ENCODE peak calls at places on chromosomes 3 and 15, in four cellular contexts. T is upper lobe of left lung, J is endothelial cell of umbilical vein, N is stomach. K is an unnamed sample.

GRCh38 chr15:100191161-100191560 is 150.6 kb downstream of the ADAMTS17 start:
- DNase-seq in T (no peak), J (no peak), N (no peak), K (peak; percentile 24)

GRCh38 chr3:112818289-112818688 is 28.4 kb downstream of the CD200R1L start:
- DNase-seq in T (no peak), J (no peak), N (no peak), K (no peak)

GRCh38 chr15:45634442-45635190 is at the start of gene SQOR:
- DNase-seq in T (peak; percentile 93), J (peak; percentile 77), N (peak; percentile 91), K (peak; percentile 95)

GRCh38 chr3:119604878-119605277 is 7.2 kb downstream of the PLA1A start:
- DNase-seq in T (no peak), J (no peak), N (no peak), K (no peak)

GRCh38 chr3:136699271-136699828 is 52.8 kb downstream of the STAG1 start:
- DNase-seq in T (no peak), J (no peak), N (no peak), K (no peak)

GRCh38 chr3:194344012-194344411 is 7.1 kb downstream of the CPN2 start:
- DNase-seq in T (peak; percentile 69), J (peak; percentile 64), N (peak; percentile 84), K (peak; percentile 86)

GRCh38 chr3:129058441-129059194 is 2.0 kb upstream of the GP9 start:
- DNase-seq in T (no peak), J (no peak), N (peak; percentile 59), K (no peak)

GRCh38 chr3:25910997-25911396 is 121.1 kb downstream of the OXSM start:
- DNase-seq in T (no peak), J (peak; percentile 14), N (no peak), K (no peak)

GRCh38 chr3:30232546-30232945 is 373.9 kb upstream of the TGFBR2 start:
- DNase-seq in T (no peak), J (no peak), N (no peak), K (no peak)

GRCh38 chr15:32922541-32922940 is 204.7 kb downstream of the GREM1 start:
- DNase-seq in T (no peak), J (no peak), N (no peak), K (no peak)

GRCh38 chr3:106068795-106069194 is 200.0 kb upstream of the CBLB start:
- DNase-seq in T (no peak), J (no peak), N (no peak), K (no peak)

GRCh38 chr3:43692971-43693370 is 2.2 kb downstream of the ABHD5 start:
- DNase-seq in T (no peak), J (no peak), N (no peak), K (no peak)

GRCh38 chr3:43689766-43690399 is 855 bp upstream of the ABHD5 start:
- DNase-seq in T (no peak), J (no peak), N (no peak), K (no peak)

GRCh38 chr3:43692085-43692484 is 1.3 kb downstream of the ABHD5 start:
- DNase-seq in T (no peak), J (no peak), N (no peak), K (no peak)

GRCh38 chr3:43690400-43691119 is at the start of gene ABHD5:
- DNase-seq in T (peak; percentile 91), J (peak; percentile 97), N (peak; percentile 93), K (peak; percentile 93)

DNA sequence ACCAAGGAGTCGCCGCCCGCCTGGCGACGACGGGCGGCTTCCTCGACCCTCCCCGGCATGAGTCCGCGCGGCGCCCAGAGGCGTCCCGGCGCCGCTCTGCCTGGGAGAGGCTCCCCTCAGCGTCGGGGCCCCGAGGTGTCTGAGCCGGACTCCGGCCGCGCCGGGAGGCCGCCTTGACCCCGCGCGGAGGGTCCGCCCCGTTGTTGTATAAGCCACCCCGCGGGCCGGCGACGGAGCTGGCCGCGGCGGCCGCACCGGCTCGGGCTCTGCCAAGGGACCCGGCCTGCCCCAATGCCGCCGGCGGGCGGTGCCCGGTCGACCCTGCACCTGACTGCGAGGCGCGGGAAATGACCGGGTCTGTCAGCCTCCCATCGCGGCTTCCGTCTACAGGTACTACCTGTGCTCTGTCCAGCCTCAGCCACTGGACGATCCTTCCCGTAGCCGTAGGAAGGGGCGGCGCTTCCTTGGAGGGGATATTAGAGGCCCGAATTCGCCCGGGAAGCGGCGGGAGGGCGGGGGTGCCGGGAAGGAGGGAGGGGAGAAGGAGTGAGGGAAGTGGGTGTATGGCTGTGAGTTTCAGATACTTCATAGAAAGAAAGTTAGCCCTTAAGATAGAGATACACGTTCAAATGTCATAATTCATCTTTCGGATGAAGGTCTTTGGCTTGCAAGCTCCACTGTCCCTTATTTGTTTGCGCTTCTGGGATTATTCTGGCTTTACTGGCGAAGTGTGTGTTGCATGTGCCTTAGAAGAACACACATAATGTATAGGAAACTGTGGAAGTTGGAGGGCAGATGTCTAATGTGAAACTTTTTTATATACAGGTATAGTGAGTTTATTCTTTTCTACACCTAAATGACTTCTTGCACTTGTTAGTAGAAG is 623 bp downstream of the ABHD5 start:
- DNase-seq in T (peak; percentile 90), J (peak; percentile 40), N (peak; percentile 84), K (peak; percentile 82)
- TF ChIP-seq POLR2AphosphoS5 in T (peak; percentile 62), J (no peak), N (peak; percentile 84), K (no peak)

GRCh38 chr15:51982013-51982769 is 10.6 kb upstream of the LEO1 start:
- DNase-seq in T (no peak), J (peak; percentile 94), N (no peak), K (no peak)
- TF ChIP-seq POLR2A in T (no peak), J (peak; percentile 38), N (no peak), K (no peak)

GRCh38 chr3:48528754-48529153 is 24.8 kb upstream of the SHISA5 start:
- DNase-seq in T (no peak), J (no peak), N (no peak), K (no peak)
- TF ChIP-seq POLR2AphosphoS5 in T (peak; percentile 27), J (no peak), N (no peak), K (no peak)

DNA sequence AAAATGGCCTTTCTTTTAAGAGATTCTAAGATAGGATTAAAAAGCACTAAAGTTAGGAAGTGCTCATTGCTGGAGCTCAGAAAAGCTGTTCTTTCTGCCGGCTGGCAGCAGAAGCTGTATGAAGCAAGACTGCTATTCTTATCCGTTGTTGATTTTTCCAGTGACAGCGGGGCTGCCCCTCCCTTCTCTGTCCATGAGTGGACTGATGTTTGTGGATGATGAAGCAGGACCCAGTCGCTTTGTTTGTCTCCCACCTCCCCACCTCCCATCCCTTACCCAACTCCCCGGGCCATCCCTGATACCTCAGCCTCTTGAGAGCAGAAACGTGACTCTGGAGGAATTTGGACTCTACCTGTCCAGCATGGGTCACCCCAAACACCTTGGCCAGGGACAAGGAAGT is 10.3 kb upstream of the MUSTN1 start:
- DNase-seq in T (peak; percentile 61), J (no peak), N (peak; percentile 68), K (peak; percentile 90)
- TF ChIP-seq POLR2A in T (no peak), J (no peak), N (no peak), K (no peak)

GRCh38 chr3:64616953-64617352 is 70.8 kb downstream of the ADAMTS9 start:
- DNase-seq in T (no peak), J (peak; percentile 99), N (no peak), K (no peak)

GRCh38 chr3:64617610-64618009 is 70.2 kb downstream of the ADAMTS9 start:
- DNase-seq in T (no peak), J (no peak), N (no peak), K (no peak)

GRCh38 chr3:64612916-64613526 is 74.8 kb downstream of the ADAMTS9 start:
- DNase-seq in T (no peak), J (no peak), N (no peak), K (peak; percentile 65)

DNA sequence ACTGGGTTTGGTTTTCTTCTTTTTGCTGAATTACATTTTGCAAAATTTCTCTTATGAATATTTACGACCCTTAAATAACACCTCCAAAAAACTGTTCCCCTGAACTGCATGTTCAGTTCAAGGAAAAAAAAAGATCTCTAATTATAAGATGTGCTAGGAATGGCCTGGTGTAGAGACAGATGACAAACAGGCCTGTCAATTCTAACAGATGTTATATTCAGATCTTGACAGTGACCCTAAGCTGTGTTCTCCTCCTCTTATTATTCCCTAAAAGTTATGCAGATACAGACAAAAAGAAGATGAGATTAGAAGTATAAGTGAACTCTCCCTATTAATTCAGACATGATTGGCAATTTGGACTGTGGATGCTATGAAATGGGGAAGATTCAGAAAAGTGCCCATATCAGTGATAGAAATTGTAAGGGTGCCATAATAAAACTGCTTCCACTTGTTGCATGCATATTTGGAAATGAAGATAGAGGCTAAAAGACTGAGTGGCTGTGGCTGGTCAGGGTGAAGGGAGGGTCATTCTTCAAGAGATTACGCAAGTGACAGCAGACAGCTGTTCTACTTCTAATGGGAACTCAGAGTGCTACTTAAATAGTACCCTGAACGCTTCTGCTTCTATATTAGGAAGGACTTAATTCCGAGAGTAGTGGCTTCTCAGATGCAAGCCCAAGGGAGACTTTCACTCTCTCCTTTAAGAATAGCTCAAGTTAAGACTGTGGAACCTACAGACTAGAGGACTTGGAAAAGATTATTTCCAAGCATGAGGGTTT is 75.5 kb downstream of the ADAMTS9 start:
- DNase-seq in T (no peak), J (no peak), N (no peak), K (peak; percentile 86)
- TF ChIP-seq POLR2AphosphoS5 in T (peak; percentile 35), J (no peak), N (peak; percentile 71), K (peak; percentile 91)

GRCh38 chr3:186264608-186265400 is 97.2 kb downstream of the DGKG start:
- DNase-seq in T (no peak), J (no peak), N (no peak), K (no peak)
- TF ChIP-seq POLR2A in T (no peak), J (no peak), N (no peak), K (no peak)

GRCh38 chr3:149877668-149878067 is 64.7 kb downstream of the RNF13 start:
- DNase-seq in T (no peak), J (no peak), N (no peak), K (no peak)

GRCh38 chr3:149867563-149867962 is 54.5 kb downstream of the RNF13 start:
- DNase-seq in T (no peak), J (no peak), N (no peak), K (no peak)

GRCh38 chr3:149872589-149872988 is 59.6 kb downstream of the RNF13 start:
- DNase-seq in T (no peak), J (no peak), N (no peak), K (no peak)

DNA sequence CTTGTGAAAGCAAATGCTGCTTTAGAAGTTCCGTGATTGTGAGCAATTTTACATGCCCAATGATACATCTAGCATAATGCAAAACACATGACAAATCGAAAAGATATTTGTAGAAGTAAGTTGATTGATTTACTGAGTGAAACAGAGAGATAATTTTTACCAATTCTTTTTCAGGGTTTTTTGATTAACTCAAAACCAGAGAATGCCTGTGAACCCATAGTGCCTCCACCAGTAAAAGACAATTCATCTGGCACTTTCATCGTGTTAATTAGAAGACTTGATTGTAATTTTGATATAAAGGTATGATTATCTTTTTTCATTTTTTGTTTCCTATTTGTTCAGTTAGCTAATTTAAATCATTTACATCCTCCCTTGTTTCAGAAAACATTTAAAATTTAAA is 58.8 kb downstream of the RNF13 start:
- DNase-seq in T (no peak), J (no peak), N (no peak), K (no peak)
- TF ChIP-seq POLR2AphosphoS5 in T (no peak), J (no peak), N (no peak), K (no peak)

GRCh38 chr15:78873796-78874761 is 1.4 kb downstream of the MORF4L1 start:
- DNase-seq in T (no peak), J (no peak), N (no peak), K (no peak)

GRCh38 chr15:78868366-78868765 is 4.3 kb upstream of the MORF4L1 start:
- DNase-seq in T (no peak), J (no peak), N (no peak), K (no peak)

GRCh38 chr15:78872155-78872971 is at the start of gene MORF4L1:
- DNase-seq in T (peak; percentile 99), J (peak; percentile 99), N (peak; percentile 97), K (peak; percentile 98)

GRCh38 chr15:78875107-78875914 is 2.6 kb downstream of the MORF4L1 start:
- DNase-seq in T (no peak), J (no peak), N (no peak), K (no peak)

GRCh38 chr15:78872972-78873795 is 494 bp downstream of the MORF4L1 start:
- DNase-seq in T (peak; percentile 82), J (peak; percentile 91), N (peak; percentile 78), K (peak; percentile 87)
- TF ChIP-seq POLR2A in T (peak; percentile 86), J (peak; percentile 30), N (no peak), K (peak; percentile 90)

K was measured in sigmoid colon.